ENCODE peak calls at places on chromosomes 7 and 10, in four cellular contexts. I, N, B and M are unnamed samples.

GRCh38 chr7:149031353-149031910 is 3.1 kb upstream of the PDIA4 start:
- DNase-seq in N (no peak), B (no peak), I (no peak), M (no peak)

GRCh38 chr10:66455304-66455703 is 470.5 kb upstream of the LRRTM3 start:
- DNase-seq in I (no peak), B (no peak), N (no peak), M (no peak)

GRCh38 chr7:119802147-119802546 is 470.8 kb upstream of the KCND2 start:
- DNase-seq in B (no peak), N (no peak), I (no peak), M (no peak)

GRCh38 chr7:80089341-80089740 is 45.3 kb upstream of the GNAI1 start:
- DNase-seq in B (no peak), I (no peak), N (no peak), M (no peak)

GRCh38 chr7:103698064-103698463 is 252.1 kb upstream of the SLC26A5 start:
- DNase-seq in B (no peak), N (no peak), I (no peak), M (no peak)

GRCh38 chr10:59323036-59323459 is 39.3 kb downstream of the FAM13C start:
- DNase-seq in B (no peak), N (no peak), I (no peak), M (no peak)

GRCh38 chr7:93442478-93443224 is 131.9 kb downstream of the CALCR start:
- DNase-seq in B (peak), N (peak), I (peak), M (peak)

GRCh38 chr10:30103595-30104310 is 44.4 kb upstream of the JCAD start:
- DNase-seq in I (no peak), B (no peak), N (no peak), M (no peak)

GRCh38 chr7:4091767-4092166 is 590.3 kb upstream of the FOXK1 start:
- DNase-seq in I (no peak), N (no peak), B (no peak), M (no peak)

GRCh38 chr7:137007001-137007725 is 138.7 kb downstream of the CHRM2 start:
- DNase-seq in I (no peak), N (no peak), B (no peak), M (no peak)

GRCh38 chr10:126689461-126689994 is 19.0 kb upstream of the C10orf90 start:
- DNase-seq in N (no peak), B (no peak), I (no peak), M (no peak)

GRCh38 chr10:132606536-132607316 is 69.1 kb downstream of the INPP5A start:
- DNase-seq in N (no peak), B (no peak), I (no peak), M (no peak)

GRCh38 chr10:116827214-116827671 is 22.1 kb upstream of the ENO4 start:
- DNase-seq in I (no peak), B (no peak), N (no peak), M (no peak)
- TF ChIP-seq CTCF in I (no peak), B (peak), N (no peak), M (no peak)

DNA sequence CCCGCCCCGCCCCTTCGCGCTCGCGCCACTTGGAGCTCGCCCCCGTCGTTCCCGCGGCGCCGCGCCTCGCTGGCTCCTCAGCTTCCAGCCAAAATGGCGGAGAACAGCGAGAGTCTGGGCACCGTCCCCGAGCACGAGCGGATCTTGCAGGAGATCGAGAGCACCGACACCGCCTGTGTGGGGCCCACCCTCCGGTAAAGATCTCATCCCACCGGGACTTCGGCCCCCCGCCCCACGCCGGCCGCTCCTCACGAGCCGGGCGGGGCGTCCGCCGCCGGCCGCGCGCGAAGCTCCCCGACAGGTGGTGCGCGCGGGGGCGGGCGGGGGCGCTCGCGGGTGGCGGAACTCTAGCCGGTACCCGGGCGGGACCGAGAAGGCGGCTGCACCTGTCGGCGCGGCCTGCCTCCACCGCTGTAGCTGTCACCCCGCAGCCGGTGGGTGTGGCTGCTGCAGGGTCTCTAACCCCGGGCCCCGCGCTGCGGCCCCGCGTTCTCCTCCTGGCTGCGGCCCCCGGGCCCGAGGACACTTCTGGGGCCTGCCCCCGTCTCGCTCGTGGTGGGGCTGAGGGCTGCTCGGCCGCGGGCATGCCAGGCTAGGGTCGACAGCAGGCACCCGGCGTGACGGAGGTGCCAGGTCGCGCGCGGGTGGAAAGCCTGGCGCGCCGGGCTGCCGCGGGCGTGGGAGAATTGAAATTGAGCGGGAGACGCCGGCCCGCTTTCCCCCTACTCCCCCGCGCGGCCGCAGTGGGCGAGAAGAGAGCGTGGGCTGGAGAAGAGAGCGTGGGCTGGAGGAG is at the start of gene EXOC6:
- DNase-seq in B (peak), I (peak), N (peak), M (peak)
- TF ChIP-seq CTCF in B (no peak), I (no peak), N (no peak), M (peak)

GRCh38 chr7:157873664-157874063 is 536.9 kb downstream of the DNAJB6 start:
- DNase-seq in I (no peak), N (no peak), B (no peak), M (no peak)

GRCh38 chr7:157874870-157875229 is 538.0 kb downstream of the DNAJB6 start:
- DNase-seq in N (no peak), I (no peak), B (no peak), M (no peak)

GRCh38 chr7:157874208-157874816 is 537.5 kb downstream of the DNAJB6 start:
- DNase-seq in N (no peak), I (no peak), B (no peak), M (no peak)

GRCh38 chr7:157876469-157877285 is 539.9 kb downstream of the DNAJB6 start:
- DNase-seq in I (no peak), B (no peak), N (peak), M (no peak)

GRCh38 chr7:157875230-157876179 is 538.7 kb downstream of the DNAJB6 start:
- DNase-seq in B (peak), I (no peak), N (peak), M (peak)
- TF ChIP-seq CTCF in B (peak), I (no peak), N (peak), M (peak)

GRCh38 chr7:121961491-121961890 is 88.5 kb downstream of the PTPRZ1 start:
- DNase-seq in B (no peak), N (no peak), I (no peak), M (no peak)

GRCh38 chr7:121966538-121967332 is 93.8 kb downstream of the PTPRZ1 start:
- DNase-seq in B (no peak), N (no peak), I (no peak), M (no peak)

DNA sequence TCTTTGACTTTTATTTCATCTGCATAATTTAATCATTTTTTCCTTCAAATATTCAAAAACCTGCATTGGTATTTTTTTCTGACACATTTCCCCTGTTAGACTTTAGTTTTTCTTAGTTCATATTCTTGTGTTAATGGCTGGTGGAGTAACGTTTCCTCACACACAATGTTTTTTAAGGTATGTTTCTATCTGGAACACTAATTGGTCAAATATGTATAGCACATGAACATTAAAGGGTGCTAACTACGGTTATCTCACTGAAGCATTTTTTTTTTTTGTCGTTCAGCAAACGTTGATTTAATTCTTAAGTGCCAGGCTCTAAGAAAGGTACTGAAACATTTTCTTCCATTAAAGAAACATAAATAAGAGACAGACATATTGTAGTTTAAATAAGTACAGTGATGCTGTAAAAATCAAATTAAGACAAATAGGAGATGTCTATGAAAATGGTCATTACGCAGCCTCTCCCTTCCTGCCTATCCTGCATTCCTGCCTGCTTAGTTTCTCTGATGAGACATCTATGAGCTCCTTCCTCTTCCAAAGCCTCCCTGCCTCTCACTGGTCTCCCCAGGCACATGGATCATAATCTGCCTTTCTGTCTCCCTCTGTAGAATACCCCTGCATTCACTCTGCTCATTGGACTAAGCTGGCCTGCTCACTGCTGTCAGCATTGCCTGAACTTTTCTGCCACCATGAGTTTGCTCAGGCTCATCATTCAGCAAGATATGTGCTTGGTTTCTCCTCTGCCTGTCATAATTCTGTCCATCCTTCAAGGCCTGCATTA is 87.9 kb downstream of the PTPRZ1 start:
- DNase-seq in I (no peak), N (no peak), B (peak), M (no peak)
- TF ChIP-seq CTCF in I (no peak), N (no peak), B (no peak), M (no peak)

GRCh38 chr7:150965273-150965830 is 12.8 kb downstream of the KCNH2 start:
- DNase-seq in B (no peak), I (no peak), N (no peak), M (no peak)

GRCh38 chr7:150964593-150965111 is 13.5 kb downstream of the KCNH2 start:
- DNase-seq in B (peak), N (peak), I (no peak), M (no peak)

GRCh38 chr7:150967332-150967731 is 10.8 kb downstream of the KCNH2 start:
- DNase-seq in N (no peak), I (no peak), B (no peak), M (no peak)

GRCh38 chr7:150968056-150968455 is 10.1 kb downstream of the KCNH2 start:
- DNase-seq in N (no peak), B (no peak), I (no peak), M (no peak)

DNA sequence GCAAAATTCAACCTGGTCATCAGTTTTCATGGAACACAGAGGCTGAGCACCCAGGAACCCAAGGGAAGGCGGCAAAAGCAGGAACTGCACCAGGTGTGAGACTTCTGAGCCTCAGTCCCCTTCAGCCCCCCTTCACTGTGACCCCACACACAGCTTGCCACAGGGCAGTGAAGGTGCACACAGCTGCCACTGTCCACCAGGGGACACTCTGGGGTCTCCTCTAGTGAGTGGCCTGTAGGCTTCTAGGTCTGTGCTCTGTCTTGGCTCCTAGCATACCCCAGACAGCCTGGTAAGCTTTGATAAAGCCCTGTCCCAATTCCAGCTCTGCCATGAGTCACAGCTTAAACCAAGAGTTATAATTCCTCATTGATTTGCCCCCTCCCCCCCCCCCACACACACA is 12.1 kb downstream of the KCNH2 start:
- DNase-seq in N (peak), B (peak), I (no peak), M (no peak)
- TF ChIP-seq CTCF in N (peak), B (peak), I (no peak), M (peak)

DNA sequence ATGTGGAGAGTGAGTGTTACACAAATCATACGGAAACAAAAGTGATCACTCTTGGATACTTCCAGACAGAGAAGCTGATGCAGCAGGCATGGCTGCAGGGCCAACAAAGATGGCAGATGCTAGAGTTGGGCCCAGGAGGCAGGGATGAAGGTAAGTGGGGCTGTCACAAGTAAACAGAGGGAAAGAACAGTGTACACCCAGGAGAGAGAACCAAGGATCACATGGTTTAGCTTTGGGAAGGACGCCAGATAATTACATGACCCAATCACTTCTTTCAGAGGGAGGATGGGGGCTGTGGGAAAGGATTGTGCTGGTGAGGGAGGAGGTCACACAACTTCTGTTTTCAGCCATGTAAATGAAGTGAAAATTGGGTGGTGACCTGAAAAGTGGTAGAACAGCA is 179.4 kb upstream of the NAMPT start:
- DNase-seq in I (no peak), B (no peak), N (no peak), M (no peak)
- TF ChIP-seq CTCF in I (no peak), B (no peak), N (no peak), M (no peak)

DNA sequence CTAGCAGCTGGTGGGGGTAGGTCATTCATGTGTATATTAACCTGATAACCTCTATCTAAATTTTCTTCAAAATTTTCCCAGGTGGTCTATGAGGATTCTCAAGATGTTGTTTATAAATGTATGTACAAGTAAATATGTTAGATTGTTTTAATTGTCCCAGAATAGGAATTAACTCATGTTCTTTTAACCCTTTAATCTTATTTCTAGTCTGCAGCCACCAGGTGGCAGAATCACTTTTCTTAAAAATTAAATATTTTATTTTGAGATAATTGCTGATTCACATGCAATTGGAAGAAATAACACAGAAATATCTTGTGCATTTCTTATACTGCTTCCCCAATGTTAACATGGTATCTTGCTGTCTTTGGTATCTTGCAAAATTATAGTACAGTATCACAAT is 589.5 kb downstream of the ARL4A start:
- DNase-seq in I (no peak), B (no peak), N (no peak), M (no peak)
- TF ChIP-seq CTCF in I (no peak), B (peak), N (peak), M (peak)

GRCh38 chr10:71724539-71724938 is 5.0 kb upstream of the C10orf105 start:
- DNase-seq in I (no peak), N (no peak), B (no peak), M (no peak)

GRCh38 chr10:71725249-71725648 is 5.7 kb upstream of the C10orf105 start:
- DNase-seq in I (no peak), N (no peak), B (no peak), M (no peak)

GRCh38 chr10:71727429-71728217 is 8.0 kb upstream of the C10orf105 start:
- DNase-seq in N (no peak), I (peak), B (no peak), M (no peak)

GRCh38 chr10:71726673-71727428 is 7.3 kb upstream of the C10orf105 start:
- DNase-seq in N (no peak), I (no peak), B (no peak), M (no peak)

DNA sequence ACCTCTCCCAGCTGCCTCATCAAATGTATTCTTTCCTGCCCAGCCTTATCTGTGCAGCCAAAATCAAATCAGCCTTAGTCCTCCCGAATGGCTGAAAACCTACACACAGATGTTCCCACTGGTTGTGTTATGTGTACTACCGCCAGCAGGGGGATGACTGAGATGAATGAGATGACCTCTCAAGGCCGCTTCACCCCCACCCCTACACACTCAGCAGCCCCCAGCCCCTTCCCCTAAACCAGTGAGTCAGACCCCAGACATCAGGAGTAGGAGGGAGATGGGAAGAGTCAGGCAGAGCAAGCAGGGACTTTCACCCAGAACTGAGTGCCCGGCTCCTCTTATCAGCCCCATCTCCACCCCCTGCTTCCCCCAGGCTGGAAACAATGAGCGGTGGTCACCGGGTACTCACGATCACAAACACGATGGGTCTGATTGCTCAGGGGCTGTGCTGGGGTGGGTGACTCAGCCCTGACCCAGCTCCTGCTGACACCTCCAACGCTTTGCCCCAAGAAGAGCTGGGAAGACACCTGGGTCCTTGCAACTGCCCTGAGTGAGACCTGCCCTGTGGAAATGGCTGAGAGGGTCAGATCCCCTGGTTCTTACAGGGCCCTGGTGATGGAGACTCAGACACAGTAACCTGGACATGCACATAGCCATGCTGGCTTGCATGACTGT is 6.6 kb upstream of the C10orf105 start:
- DNase-seq in N (peak), B (peak), I (no peak), M (peak)
- TF ChIP-seq CTCF in N (peak), B (peak), I (no peak), M (peak)

DNA sequence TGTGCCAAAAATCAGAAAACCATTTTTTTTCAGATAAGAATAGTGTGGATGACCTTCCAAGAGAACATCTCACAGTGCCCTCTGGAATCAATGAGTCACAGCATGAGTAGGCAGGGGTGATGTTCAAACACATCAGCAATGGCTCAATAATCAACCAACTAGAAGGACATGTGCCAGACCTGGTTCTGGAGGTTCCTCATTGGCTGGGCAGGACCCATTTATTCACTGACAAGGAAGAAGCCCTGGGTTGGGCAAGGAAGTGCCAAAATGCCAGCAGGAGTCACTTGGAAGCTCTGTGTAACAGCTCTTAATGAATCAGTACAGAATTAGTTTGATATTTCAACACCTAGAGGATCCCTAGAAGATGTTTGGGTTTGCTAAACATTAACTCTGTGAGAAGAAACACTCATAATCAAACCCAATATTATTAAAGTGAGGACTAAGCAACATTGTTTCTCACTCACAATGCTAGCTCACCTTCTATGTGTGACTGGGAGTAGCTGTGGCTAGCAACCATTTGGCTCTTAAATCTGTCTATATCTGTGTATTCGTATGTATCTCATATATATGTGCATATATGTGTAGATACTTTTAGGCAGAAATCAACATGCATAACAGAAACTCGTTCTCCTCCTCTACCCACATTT is 72.3 kb upstream of the APBB1IP start:
- DNase-seq in I (no peak), N (no peak), B (no peak), M (no peak)
- TF ChIP-seq CTCF in I (no peak), N (no peak), B (no peak), M (no peak)

GRCh38 chr7:85851571-85852193 is 664.8 kb upstream of the SEMA3D start:
- DNase-seq in N (no peak), I (no peak), B (no peak), M (no peak)
- TF ChIP-seq CTCF in N (no peak), I (no peak), B (peak), M (peak)